ENCODE peak calls at places on chromosomes 2 and 18, in four cellular contexts. One of them, this sample, is unnamed.

GRCh38 chr2:222621893-222622292 is 34.0 kb downstream of the FARSB start:
- DNase-seq in hepatocyte: no peak
- DNase-seq in H9: no peak
- DNase-seq in Karpas-422: no peak
- DNase-seq in this sample: no peak

GRCh38 chr18:21115519-21116411 is 4.2 kb upstream of the ROCK1 start:
- DNase-seq in hepatocyte: no peak
- DNase-seq in H9: peak
- DNase-seq in Karpas-422: no peak
- DNase-seq in this sample: no peak

GRCh38 chr2:112433932-112434730 is 686 bp upstream of the RGPD8 start:
- DNase-seq in Karpas-422: no peak
- DNase-seq in hepatocyte: no peak
- DNase-seq in H9: peak
- DNase-seq in this sample: no peak

GRCh38 chr18:11283531-11284071 is 134.2 kb upstream of the PIEZO2 start:
- DNase-seq in Karpas-422: no peak
- DNase-seq in hepatocyte: no peak
- DNase-seq in H9: no peak
- DNase-seq in this sample: no peak

GRCh38 chr2:186052930-186053329 is 314.3 kb downstream of the FSIP2 start:
- DNase-seq in hepatocyte: no peak
- DNase-seq in Karpas-422: no peak
- DNase-seq in H9: no peak
- DNase-seq in this sample: no peak

GRCh38 chr2:189407161-189407943 is 33.9 kb upstream of the WDR75 start:
- DNase-seq in H9: no peak
- DNase-seq in hepatocyte: peak
- DNase-seq in Karpas-422: no peak
- DNase-seq in this sample: no peak

GRCh38 chr18:59114160-59114559 is 25.5 kb upstream of the SEC11C start:
- DNase-seq in hepatocyte: no peak
- DNase-seq in H9: no peak
- DNase-seq in Karpas-422: no peak
- DNase-seq in this sample: no peak

GRCh38 chr18:830315-830901 is 18.4 kb upstream of the YES1 start:
- DNase-seq in H9: peak
- DNase-seq in hepatocyte: no peak
- DNase-seq in Karpas-422: peak
- DNase-seq in this sample: peak

GRCh38 chr2:236684534-236685256 is 115.1 kb downstream of the ACKR3 start:
- DNase-seq in H9: peak
- DNase-seq in Karpas-422: peak
- DNase-seq in hepatocyte: no peak
- DNase-seq in this sample: peak

GRCh38 chr2:53826587-53827397 is 33.0 kb downstream of the GPR75 start:
- DNase-seq in Karpas-422: no peak
- DNase-seq in H9: no peak
- DNase-seq in hepatocyte: peak
- DNase-seq in this sample: no peak

GRCh38 chr2:237432484-237433092 is 18.6 kb upstream of the COL6A3 start:
- DNase-seq in Karpas-422: no peak
- DNase-seq in hepatocyte: no peak
- DNase-seq in H9: peak
- DNase-seq in this sample: no peak

GRCh38 chr18:13539050-13539449 is 187.3 kb downstream of the FAM210A start:
- DNase-seq in Karpas-422: peak
- DNase-seq in H9: no peak
- DNase-seq in hepatocyte: no peak
- DNase-seq in this sample: no peak

GRCh38 chr2:73080321-73081131 is 9.0 kb upstream of the SFXN5 start:
- DNase-seq in Karpas-422: no peak
- DNase-seq in hepatocyte: no peak
- DNase-seq in H9: no peak
- DNase-seq in this sample: no peak

GRCh38 chr2:85470850-85471800 is 52.6 kb downstream of the SH2D6 start:
- DNase-seq in hepatocyte: peak
- DNase-seq in H9: no peak
- DNase-seq in Karpas-422: no peak
- DNase-seq in this sample: no peak

GRCh38 chr2:198252472-198252871 is 448.1 kb downstream of the PLCL1 start:
- DNase-seq in hepatocyte: no peak
- DNase-seq in Karpas-422: no peak
- DNase-seq in H9: no peak
- DNase-seq in this sample: no peak

GRCh38 chr18:74488864-74489263 is 7.3 kb upstream of the CNDP2 start:
- DNase-seq in H9: no peak
- DNase-seq in hepatocyte: no peak
- DNase-seq in Karpas-422: no peak
- DNase-seq in this sample: no peak

GRCh38 chr2:153935511-153935910 is 63.8 kb downstream of the GALNT13 start:
- DNase-seq in Karpas-422: no peak
- DNase-seq in hepatocyte: no peak
- DNase-seq in H9: no peak
- DNase-seq in this sample: no peak

GRCh38 chr2:42084231-42084671 is 36.4 kb downstream of the PKDCC start:
- DNase-seq in H9: no peak
- DNase-seq in Karpas-422: no peak
- DNase-seq in hepatocyte: peak
- DNase-seq in this sample: no peak

GRCh38 chr2:181682795-181683517 is 2.6 kb upstream of the NEUROD1 start:
- DNase-seq in H9: peak
- DNase-seq in hepatocyte: no peak
- DNase-seq in Karpas-422: no peak
- DNase-seq in this sample: no peak

GRCh38 chr2:181685150-181685688 is 4.9 kb upstream of the NEUROD1 start:
- DNase-seq in Karpas-422: no peak
- DNase-seq in hepatocyte: peak
- DNase-seq in H9: peak
- DNase-seq in this sample: no peak

GRCh38 chr2:181684454-181685149 is 4.3 kb upstream of the NEUROD1 start:
- DNase-seq in Karpas-422: no peak
- DNase-seq in hepatocyte: no peak
- DNase-seq in H9: no peak
- DNase-seq in this sample: no peak

GRCh38 chr2:181683518-181684453 is 3.5 kb upstream of the NEUROD1 start:
- DNase-seq in H9: peak
- DNase-seq in hepatocyte: peak
- DNase-seq in Karpas-422: no peak
- DNase-seq in this sample: peak

GRCh38 chr2:181686566-181687185 is 6.4 kb upstream of the NEUROD1 start:
- DNase-seq in H9: no peak
- DNase-seq in hepatocyte: no peak
- DNase-seq in Karpas-422: peak
- DNase-seq in this sample: no peak
- H3K4me2 ChIP-seq in H9: no peak
- H3K4me2 ChIP-seq in hepatocyte: no peak
- H3K4me2 ChIP-seq in Karpas-422: peak
- H3K4me2 ChIP-seq in this sample: no peak

DNA sequence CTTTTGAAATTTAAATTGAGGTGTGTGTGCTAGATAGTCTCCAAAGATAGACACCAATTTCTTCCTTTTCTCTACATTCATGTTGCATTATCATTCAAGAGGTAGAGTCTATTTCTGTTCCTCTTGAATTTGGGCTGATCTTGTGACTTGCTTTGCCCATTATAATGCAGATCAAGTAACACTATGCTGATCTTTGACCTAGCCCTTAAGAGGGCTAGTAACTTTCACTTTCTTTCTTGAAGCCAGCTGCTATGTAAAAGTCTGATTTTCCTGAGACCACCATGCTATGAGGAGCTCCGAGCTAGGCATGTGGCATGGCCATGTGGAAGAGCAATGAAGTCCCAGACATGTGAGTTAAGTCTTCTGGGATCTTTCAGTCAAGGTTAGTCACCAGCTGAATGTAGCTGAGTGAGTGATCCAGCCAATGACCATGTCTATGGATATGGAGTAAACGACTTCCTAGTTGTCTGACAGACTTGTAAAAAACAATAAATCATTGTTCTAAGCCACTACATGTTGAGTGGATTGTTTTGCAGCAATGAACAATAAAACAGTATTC is 189.4 kb upstream of the CWC22 start:
- DNase-seq in H9: no peak
- DNase-seq in hepatocyte: no peak
- DNase-seq in Karpas-422: no peak
- DNase-seq in this sample: no peak
- H3K4me2 ChIP-seq in H9: peak
- H3K4me2 ChIP-seq in hepatocyte: no peak
- H3K4me2 ChIP-seq in Karpas-422: no peak
- H3K4me2 ChIP-seq in this sample: no peak

DNA sequence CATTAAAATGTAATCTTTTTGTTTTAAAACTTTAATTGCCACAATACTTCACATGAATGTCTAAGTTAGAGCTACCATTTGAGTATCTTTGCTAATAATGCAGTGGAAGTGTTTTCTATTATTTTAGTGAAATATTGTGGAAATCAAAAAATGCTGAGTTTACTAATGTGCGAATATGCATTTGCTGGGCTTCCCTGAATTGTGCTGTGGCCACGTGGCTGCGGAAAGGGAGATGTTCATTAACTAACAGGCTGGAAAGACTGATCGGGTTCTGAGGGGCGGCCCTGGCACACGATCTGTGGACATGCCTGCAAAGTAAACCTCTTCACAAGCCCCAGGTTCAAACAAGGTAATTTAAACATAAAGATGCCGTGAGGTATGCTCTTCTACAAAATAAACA is 168.9 kb downstream of the LAMA1 start:
- DNase-seq in hepatocyte: no peak
- DNase-seq in Karpas-422: no peak
- DNase-seq in H9: no peak
- DNase-seq in this sample: no peak
- H3K4me2 ChIP-seq in hepatocyte: no peak
- H3K4me2 ChIP-seq in Karpas-422: no peak
- H3K4me2 ChIP-seq in H9: no peak
- H3K4me2 ChIP-seq in this sample: no peak

DNA sequence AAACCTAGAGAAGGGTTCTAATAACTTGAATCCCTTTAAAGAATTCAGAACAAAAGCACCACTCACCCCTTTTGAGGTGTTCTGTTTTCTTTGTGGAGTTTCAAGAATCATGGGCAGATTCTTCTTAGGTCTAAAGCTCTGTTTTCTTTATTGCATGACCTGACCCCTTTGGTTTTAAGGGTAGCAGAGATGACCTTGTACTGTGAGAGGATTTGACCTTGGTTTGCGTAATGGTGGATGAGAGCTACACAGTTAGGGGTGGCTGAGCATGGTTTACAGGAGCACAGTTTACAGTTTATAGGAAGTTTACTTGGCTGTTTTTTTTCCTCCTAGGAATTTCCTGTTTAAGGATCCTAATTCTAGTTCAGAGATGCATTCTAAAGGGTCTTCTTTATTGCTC is 1095.6 kb upstream of the NRXN1 start:
- DNase-seq in hepatocyte: no peak
- DNase-seq in H9: no peak
- DNase-seq in Karpas-422: no peak
- DNase-seq in this sample: no peak
- H3K4me2 ChIP-seq in hepatocyte: no peak
- H3K4me2 ChIP-seq in H9: no peak
- H3K4me2 ChIP-seq in Karpas-422: no peak
- H3K4me2 ChIP-seq in this sample: no peak

DNA sequence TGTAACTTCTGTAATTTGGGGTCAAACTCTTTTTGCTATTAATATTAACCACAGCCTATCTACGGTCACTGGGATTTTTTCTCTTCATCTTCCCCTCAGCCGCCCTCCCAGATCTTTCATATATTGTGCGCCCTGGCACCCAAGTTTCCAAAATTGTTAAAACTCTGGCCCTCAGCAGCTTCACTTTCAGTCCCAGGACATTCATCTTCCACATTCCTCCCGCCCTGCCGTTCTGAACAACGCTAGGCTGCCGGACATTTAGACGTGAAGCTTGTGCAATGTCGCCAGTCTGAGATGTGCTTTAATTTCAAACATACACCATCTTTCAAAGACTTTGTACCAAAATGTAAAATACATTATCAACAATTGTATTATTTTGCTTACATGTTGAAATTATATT is 1.8 kb upstream of the TMEM18 start:
- DNase-seq in H9: no peak
- DNase-seq in Karpas-422: no peak
- DNase-seq in hepatocyte: no peak
- DNase-seq in this sample: no peak
- H3K4me2 ChIP-seq in H9: no peak
- H3K4me2 ChIP-seq in Karpas-422: peak
- H3K4me2 ChIP-seq in hepatocyte: no peak
- H3K4me2 ChIP-seq in this sample: no peak

GRCh38 chr18:67342159-67342558 is 174.4 kb downstream of the DSEL start:
- DNase-seq in hepatocyte: no peak
- DNase-seq in H9: no peak
- DNase-seq in Karpas-422: no peak
- DNase-seq in this sample: no peak

DNA sequence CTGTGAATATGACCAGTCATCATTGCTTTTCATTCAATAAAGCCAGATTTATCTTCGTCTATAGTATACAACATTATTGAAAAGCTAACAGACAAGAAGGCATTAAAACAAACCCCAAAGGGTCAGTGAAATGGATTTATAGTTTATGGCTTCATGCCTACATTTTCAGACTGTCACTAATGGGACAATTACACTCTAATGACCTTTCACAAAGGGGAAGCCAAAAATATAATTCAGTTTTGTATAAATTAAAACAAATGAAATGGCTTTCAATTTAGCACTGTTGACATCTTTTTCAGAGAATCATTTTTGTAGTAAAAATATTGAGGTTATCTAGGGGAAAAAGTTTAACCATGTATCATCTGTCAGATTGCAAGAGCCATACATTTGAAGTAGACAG is 169.0 kb downstream of the DSEL start:
- DNase-seq in Karpas-422: no peak
- DNase-seq in hepatocyte: no peak
- DNase-seq in H9: no peak
- DNase-seq in this sample: no peak
- H3K4me2 ChIP-seq in Karpas-422: no peak
- H3K4me2 ChIP-seq in hepatocyte: no peak
- H3K4me2 ChIP-seq in H9: no peak
- H3K4me2 ChIP-seq in this sample: no peak

DNA sequence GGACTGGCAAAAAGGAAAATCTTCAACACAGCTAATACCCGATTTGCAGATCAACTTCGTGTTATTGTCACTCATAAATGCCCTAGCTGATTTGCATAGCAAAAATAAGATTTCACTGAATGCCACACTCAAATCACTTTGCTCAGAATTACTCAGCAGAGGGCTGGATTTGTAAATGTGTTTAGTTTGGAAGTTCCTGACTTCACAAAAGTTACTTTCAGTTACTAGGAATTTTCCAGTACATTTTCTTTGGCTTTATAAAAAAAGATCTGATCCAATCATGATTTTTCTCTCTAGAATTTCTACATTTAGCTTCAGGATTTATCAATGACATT is 433.3 kb upstream of the ID2 start:
- DNase-seq in hepatocyte: no peak
- DNase-seq in H9: no peak
- DNase-seq in Karpas-422: no peak
- DNase-seq in this sample: no peak
- H3K4me2 ChIP-seq in hepatocyte: no peak
- H3K4me2 ChIP-seq in H9: no peak
- H3K4me2 ChIP-seq in Karpas-422: peak
- H3K4me2 ChIP-seq in this sample: no peak

DNA sequence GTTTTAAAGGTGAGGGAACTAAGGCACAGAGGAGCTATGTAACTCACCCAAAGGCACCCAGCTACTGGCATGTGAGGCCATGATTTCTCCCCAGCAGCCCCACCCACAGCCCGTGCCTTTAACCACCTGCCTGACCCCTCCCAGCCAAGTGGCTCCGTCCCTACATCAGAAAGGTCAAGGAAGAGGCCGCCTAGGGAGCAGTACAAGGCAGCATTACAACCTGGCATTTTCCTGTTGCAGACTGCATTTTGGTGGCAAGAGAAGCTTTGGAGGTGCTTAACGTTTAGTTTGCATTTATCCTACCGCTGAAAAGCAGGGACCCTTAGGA is 17.5 kb downstream of the STEAP3 start:
- DNase-seq in Karpas-422: no peak
- DNase-seq in hepatocyte: no peak
- DNase-seq in H9: no peak
- DNase-seq in this sample: no peak
- H3K4me2 ChIP-seq in Karpas-422: no peak
- H3K4me2 ChIP-seq in hepatocyte: no peak
- H3K4me2 ChIP-seq in H9: no peak
- H3K4me2 ChIP-seq in this sample: no peak